ENCODE peak calls at places on chromosomes 13 and 19, in nine cellular contexts. P is ovary, Q is neural progenitor cell, B is mammary epithelial cell, N is cardiac muscle cell, L is tibial nerve, C is astrocyte of the spinal cord, H is psoas muscle, W is PC-9. J is an unnamed sample.

GRCh38 chr13:35716186-35716585 is 239.7 kb upstream of the MAB21L1 start:
- DNase-seq in P (no peak), Q (no peak), B (no peak), N (peak; percentile 51), L (no peak), C (no peak), H (no peak), W (peak; percentile 97), J (no peak)

GRCh38 chr19:19151418-19151817 is 13.1 kb upstream of the TMEM161A start:
- DNase-seq in P (no peak), Q (no peak), B (no peak), N (no peak), L (no peak), C (no peak), H (no peak), W (no peak), J (no peak)

GRCh38 chr13:112220296-112220875 is 153.4 kb downstream of the SOX1 start:
- DNase-seq in P (no peak), Q (no peak), B (no peak), N (no peak), L (no peak), C (no peak), H (no peak), W (no peak), J (no peak)

GRCh38 chr19:15195381-15195964 is 5.3 kb downstream of the NOTCH3 start:
- DNase-seq in P (peak; percentile 50), Q (peak; percentile 93), B (peak; percentile 80), N (peak; percentile 62), L (no peak), C (peak; percentile 35), H (peak; percentile 47), W (peak; percentile 89), J (no peak)

GRCh38 chr13:100341327-100341726 is 247.3 kb downstream of the GGACT start:
- DNase-seq in P (no peak), Q (no peak), B (no peak), N (no peak), L (no peak), C (no peak), H (no peak), W (no peak), J (no peak)

GRCh38 chr13:46295531-46296464 is 84.1 kb downstream of the LRRC63 start:
- DNase-seq in P (no peak), Q (no peak), B (peak; percentile 86), N (peak; percentile 97), L (no peak), C (peak; percentile 95), H (peak; percentile 20), W (no peak), J (no peak)

GRCh38 chr19:30649934-30650614 is 277.9 kb downstream of the ZNF536 start:
- DNase-seq in P (no peak), Q (peak; percentile 68), B (peak; percentile 33), N (peak; percentile 63), L (no peak), C (peak; percentile 51), H (no peak), W (no peak), J (peak; percentile 28)

GRCh38 chr19:35327642-35328041 is 1.3 kb upstream of the CD22 start:
- DNase-seq in P (no peak), Q (peak; percentile 42), B (no peak), N (no peak), L (no peak), C (no peak), H (no peak), W (no peak), J (no peak)

GRCh38 chr13:94217370-94217769 is 262.1 kb downstream of the DCT start:
- DNase-seq in P (no peak), Q (no peak), B (no peak), N (no peak), L (no peak), C (peak; percentile 20), H (no peak), W (no peak), J (no peak)

GRCh38 chr13:113115363-113116205 is 7.0 kb upstream of the F10 start:
- DNase-seq in P (peak; percentile 11), Q (no peak), B (no peak), N (no peak), L (no peak), C (no peak), H (no peak), W (no peak), J (no peak)

GRCh38 chr13:46321494-46322225 is 65.4 kb downstream of the RUBCNL start:
- DNase-seq in P (peak; percentile 29), Q (peak; percentile 73), B (peak; percentile 34), N (peak; percentile 78), L (peak; percentile 28), C (peak; percentile 64), H (peak; percentile 34), W (no peak), J (no peak)

GRCh38 chr13:33328691-33329090 is 43.1 kb upstream of the STARD13 start:
- DNase-seq in P (no peak), Q (no peak), B (peak; percentile 16), N (no peak), L (no peak), C (no peak), H (no peak), W (no peak), J (no peak)

GRCh38 chr19:6392219-6393073 is 518 bp downstream of the GTF2F1 start:
- DNase-seq in P (no peak), Q (peak; percentile 18), B (no peak), N (no peak), L (no peak), C (no peak), H (no peak), W (no peak), J (no peak)

GRCh38 chr19:6396305-6396704 is 3.3 kb upstream of the GTF2F1 start:
- DNase-seq in P (no peak), Q (no peak), B (no peak), N (no peak), L (no peak), C (no peak), H (no peak), W (no peak), J (no peak)

GRCh38 chr19:6394831-6395230 is 1.9 kb upstream of the GTF2F1 start:
- DNase-seq in P (no peak), Q (no peak), B (no peak), N (no peak), L (no peak), C (no peak), H (no peak), W (no peak), J (no peak)

GRCh38 chr19:6393982-6394412 is 1.0 kb upstream of the GTF2F1 start:
- DNase-seq in P (no peak), Q (no peak), B (no peak), N (no peak), L (no peak), C (no peak), H (no peak), W (no peak), J (no peak)

GRCh38 chr19:6393074-6393981 is at the start of gene GTF2F1:
- DNase-seq in P (peak; percentile 98), Q (peak; percentile 98), B (peak; percentile 84), N (peak; percentile 98), L (peak; percentile 85), C (peak; percentile 97), H (peak; percentile 95), W (peak; percentile 72), J (peak; percentile 63)
- TF ChIP-seq CTCF in P (no peak), Q (peak; percentile 26), B (peak; percentile 2), N (no peak), L (peak; percentile 6), C (peak; percentile 8), H (no peak), W (no peak), J (no peak)

DNA sequence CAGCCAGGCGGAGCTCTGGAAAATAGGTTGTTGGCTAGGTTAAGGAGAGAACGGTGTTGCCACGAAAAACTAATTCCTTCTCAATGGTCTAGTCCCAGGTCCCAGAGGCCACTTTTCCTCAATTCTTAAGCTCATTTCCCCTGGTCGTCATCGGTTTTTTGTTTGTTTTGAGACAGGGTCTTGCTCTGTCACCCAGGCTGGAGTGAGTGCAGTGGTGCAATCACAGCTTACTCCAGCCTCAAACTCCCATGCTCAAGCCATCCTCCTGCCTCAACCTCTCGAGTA is 1.2 kb downstream of the SF3A2 start:
- DNase-seq in P (no peak), Q (no peak), B (no peak), N (no peak), L (no peak), C (no peak), H (no peak), W (no peak), J (no peak)
- H3K4me3 ChIP-seq in P (peak overlapping the region; percentile 92), Q (peak overlapping the region; percentile 72), B (peak overlapping the region; percentile 90), N (peak overlapping the region; percentile 88), L (peak overlapping the region; percentile 90), C (peak overlapping the region; percentile 78), H (peak overlapping the region; percentile 97), W (peak overlapping the region; percentile 82), J (peak overlapping the region; percentile 90)

GRCh38 chr19:2210206-2210605 is 25.9 kb downstream of the PLEKHJ1 start:
- DNase-seq in P (no peak), Q (no peak), B (no peak), N (no peak), L (no peak), C (no peak), H (no peak), W (no peak), J (no peak)

GRCh38 chr19:2207008-2207407 is 29.1 kb downstream of the PLEKHJ1 start:
- DNase-seq in P (no peak), Q (no peak), B (no peak), N (no peak), L (no peak), C (no peak), H (no peak), W (no peak), J (no peak)

GRCh38 chr19:2208975-2209374 is 27.2 kb downstream of the PLEKHJ1 start:
- DNase-seq in P (no peak), Q (no peak), B (no peak), N (no peak), L (no peak), C (no peak), H (no peak), W (no peak), J (no peak)

GRCh38 chr19:2209408-2209807 is 26.7 kb downstream of the PLEKHJ1 start:
- DNase-seq in P (no peak), Q (no peak), B (no peak), N (no peak), L (no peak), C (no peak), H (no peak), W (no peak), J (no peak)

GRCh38 chr19:2207991-2208860 is 27.9 kb downstream of the PLEKHJ1 start:
- DNase-seq in P (no peak), Q (peak; percentile 83), B (no peak), N (peak; percentile 57), L (peak; percentile 75), C (peak; percentile 50), H (peak; percentile 75), W (no peak), J (no peak)
- TF ChIP-seq CTCF in P (no peak), Q (peak; percentile 33), B (no peak), N (peak; percentile 22), L (no peak), C (peak; percentile 17), H (no peak), W (no peak), J (no peak)

DNA sequence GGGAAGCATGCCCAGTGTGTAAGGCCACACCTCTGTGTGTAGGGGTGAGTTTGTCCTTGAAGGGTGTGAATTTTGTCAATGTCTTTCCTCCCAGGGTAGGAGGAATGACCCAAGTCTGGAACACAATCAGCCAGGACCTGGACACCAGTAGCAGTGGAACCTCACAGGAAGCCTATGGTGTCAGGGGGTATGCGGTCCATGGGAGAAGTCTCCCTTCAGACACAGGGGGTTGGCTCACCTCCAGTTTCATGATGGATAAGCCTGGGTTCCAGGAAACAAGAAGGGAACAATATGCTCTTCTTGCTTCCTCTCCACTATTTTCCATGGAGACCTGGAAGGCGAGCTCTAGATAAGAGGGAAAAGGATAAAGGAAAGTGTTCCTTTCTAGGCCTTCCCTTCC is 23.9 kb downstream of the B3GLCT start:
- DNase-seq in P (no peak), Q (no peak), B (no peak), N (peak; percentile 50), L (no peak), C (no peak), H (no peak), W (no peak), J (no peak)
- H3K4me3 ChIP-seq in P (no peak overlapping the region), Q (no peak overlapping the region), B (no peak overlapping the region), N (no peak overlapping the region), L (no peak overlapping the region), C (no peak overlapping the region), H (no peak overlapping the region), W (no peak overlapping the region), J (no peak overlapping the region)

J was measured in LNCaP clone FGC.